ENCODE peak calls at places on chromosomes 4 and X, in eight cellular contexts. T is colonic mucosa, I is dorsolateral prefrontal cortex, Y is transverse colon, V is Calu3, G is left ventricle myocardium inferior, X is neural crest cell, E is pancreas. M is an unnamed sample.
A peak's percentile ranks its signal among the peaks of the same experiment; 100 is the strongest.

GRCh38 chrX:155956649-155957048 is 40.8 kb upstream of the IL9R start:
- DNase-seq in T (no peak), I (no peak), Y (no peak), V (no peak), G (no peak), X (no peak), E (no peak), M (no peak)

GRCh38 chrX:135740683-135741149 is 27.3 kb downstream of the CT45A3 start:
- DNase-seq in T (peak; percentile 23), I (no peak), Y (peak; percentile 26), V (peak; percentile 47), G (no peak), X (peak; percentile 3), E (no peak), M (no peak)

GRCh38 chr4:166386491-166387367 is 513.7 kb downstream of the TLL1 start:
- DNase-seq in T (no peak), I (no peak), Y (no peak), V (no peak), G (no peak), X (no peak), E (no peak), M (no peak)

GRCh38 chrX:22194207-22194606 is 78.5 kb upstream of the CBLL2 start:
- DNase-seq in T (no peak), I (no peak), Y (no peak), V (no peak), G (no peak), X (no peak), E (no peak), M (no peak)

GRCh38 chr4:76188557-76188956 is 25.1 kb downstream of the SCARB2 start:
- DNase-seq in T (no peak), I (no peak), Y (no peak), V (no peak), G (no peak), X (no peak), E (no peak), M (no peak)

GRCh38 chrX:70754169-70754843 is 154.2 kb downstream of the TEX11 start:
- DNase-seq in T (no peak), I (no peak), Y (no peak), V (no peak), G (no peak), X (no peak), E (no peak), M (no peak)

GRCh38 chr4:128718793-128719192 is 90.7 kb upstream of the JADE1 start:
- DNase-seq in T (no peak), I (no peak), Y (no peak), V (no peak), G (no peak), X (no peak), E (no peak), M (no peak)

GRCh38 chrX:6778547-6779231 is 243.8 kb upstream of the VCX3A start:
- DNase-seq in T (no peak), I (no peak), Y (no peak), V (no peak), G (no peak), X (peak; percentile 52), E (peak; percentile 22), M (peak; percentile 2)

GRCh38 chrX:135112096-135112729 is 8.1 kb downstream of the ETDB start:
- DNase-seq in T (peak; percentile 33), I (no peak), Y (no peak), V (peak; percentile 54), G (no peak), X (no peak), E (no peak), M (peak; percentile 25)

GRCh38 chr4:106816501-106816900 is 219.6 kb downstream of the DKK2 start:
- DNase-seq in T (no peak), I (no peak), Y (no peak), V (no peak), G (no peak), X (no peak), E (no peak), M (no peak)

GRCh38 chr4:7158991-7159390 is 33.3 kb upstream of the SORCS2 start:
- DNase-seq in T (peak; percentile 15), I (peak; percentile 15), Y (no peak), V (no peak), G (no peak), X (no peak), E (peak; percentile 12), M (no peak)

GRCh38 chrX:255923-256331 is 25.3 kb upstream of the PLCXD1 start:
- DNase-seq in T (no peak), I (no peak), Y (no peak), V (no peak), G (no peak), X (no peak), E (no peak), M (no peak)

GRCh38 chrX:81120936-81121351 is 80.8 kb downstream of the HMGN5 start:
- DNase-seq in T (peak; percentile 47), I (no peak), Y (peak; percentile 51), V (peak; percentile 52), G (peak; percentile 16), X (peak; percentile 30), E (peak; percentile 33), M (peak; percentile 47)

GRCh38 chr4:184330008-184330400 is 112.3 kb upstream of the ENPP6 start:
- DNase-seq in T (no peak), I (no peak), Y (peak; percentile 57), V (no peak), G (peak; percentile 28), X (no peak), E (no peak), M (no peak)

GRCh38 chr4:39464886-39465501 is 6.1 kb downstream of the LIAS start:
- DNase-seq in T (no peak), I (no peak), Y (no peak), V (no peak), G (no peak), X (no peak), E (no peak), M (no peak)

GRCh38 chr4:69753666-69754065 is 6.8 kb downstream of the SULT1B1 start:
- DNase-seq in T (no peak), I (no peak), Y (no peak), V (no peak), G (no peak), X (no peak), E (no peak), M (no peak)

GRCh38 chrX:18995216-18995615 is 11.3 kb upstream of the PHKA2 start:
- DNase-seq in T (no peak), I (no peak), Y (no peak), V (no peak), G (no peak), X (no peak), E (no peak), M (no peak)

GRCh38 chr4:171639540-171639939 is 173.7 kb upstream of the GALNTL6 start:
- DNase-seq in T (no peak), I (no peak), Y (no peak), V (no peak), G (no peak), X (no peak), E (no peak), M (no peak)

GRCh38 chr4:10694826-10695209 is 10.2 kb upstream of the CLNK start:
- DNase-seq in T (no peak), I (no peak), Y (no peak), V (no peak), G (no peak), X (no peak), E (no peak), M (no peak)

GRCh38 chr4:125836597-125837195 is 521.9 kb downstream of the FAT4 start:
- DNase-seq in T (no peak), I (no peak), Y (no peak), V (no peak), G (no peak), X (no peak), E (no peak), M (no peak)

GRCh38 chr4:182486895-182487294 is 243.7 kb downstream of the TENM3 start:
- DNase-seq in T (no peak), I (no peak), Y (no peak), V (no peak), G (no peak), X (no peak), E (no peak), M (no peak)

GRCh38 chrX:107712231-107713204 is 63.1 kb downstream of the TSC22D3 start:
- DNase-seq in T (no peak), I (no peak), Y (peak; percentile 47), V (no peak), G (no peak), X (no peak), E (no peak), M (no peak)

DNA sequence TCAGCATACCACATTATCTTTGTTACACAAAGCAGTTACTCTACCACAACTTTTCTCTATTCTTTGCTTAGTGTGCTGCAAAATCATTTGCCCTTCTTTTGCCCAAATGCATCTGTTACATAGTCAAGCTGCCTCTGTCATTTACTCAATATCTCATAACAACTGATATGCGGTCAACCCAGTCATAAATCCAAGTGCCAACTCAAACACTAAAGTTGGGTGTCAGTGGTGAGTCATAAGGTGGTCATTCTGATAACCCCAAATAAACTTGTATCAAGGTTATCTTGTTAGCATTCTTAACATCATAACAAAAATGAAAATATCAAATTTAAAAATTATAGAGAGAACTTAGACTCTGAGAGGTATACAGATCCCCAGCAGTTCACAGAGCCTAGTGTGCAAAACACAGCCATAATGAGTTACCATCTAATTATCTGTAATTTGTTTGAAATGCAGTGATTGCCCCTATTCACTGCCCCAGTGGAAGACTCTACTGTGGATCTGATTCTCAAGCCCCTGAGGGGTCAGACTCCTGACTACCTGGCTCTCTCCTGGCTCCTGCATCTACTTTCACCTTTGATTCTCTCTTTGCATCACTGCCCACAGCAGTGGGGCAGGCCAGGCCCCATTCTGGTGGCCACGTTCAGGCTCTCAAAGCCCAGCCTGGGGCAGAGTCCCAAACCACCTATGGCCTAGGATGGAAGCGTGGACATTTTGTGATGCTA is 29.2 kb downstream of the TBC1D9 start:
- DNase-seq in T (peak; percentile 53), I (no peak), Y (no peak), V (peak; percentile 20), G (no peak), X (no peak), E (no peak), M (no peak)
- TF ChIP-seq CTCF in T (no peak), I (no peak), Y (no peak), V (no peak), G (no peak), X (no peak), E (no peak), M (no peak)

DNA sequence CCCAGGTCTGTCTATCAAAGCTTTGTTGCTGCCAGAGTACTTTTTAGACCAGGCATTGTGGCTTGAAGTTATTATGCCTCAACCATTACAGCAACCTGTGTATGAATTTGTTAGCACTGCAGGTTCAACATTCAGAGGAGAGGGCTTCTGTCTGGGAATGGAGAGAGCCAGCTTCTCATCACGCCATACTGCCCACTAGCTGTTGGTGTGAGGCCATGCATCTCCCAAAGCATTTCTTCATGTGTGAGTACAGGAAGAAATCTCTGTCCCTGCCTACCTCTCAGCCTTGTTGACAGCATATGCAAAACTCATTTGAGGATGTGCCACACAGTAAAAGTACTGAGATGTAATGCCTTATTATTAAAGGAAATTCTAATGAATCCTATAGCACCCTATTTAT is 76.9 kb upstream of the PPARGC1A start:
- DNase-seq in T (no peak), I (no peak), Y (no peak), V (no peak), G (no peak), X (no peak), E (no peak), M (no peak)
- TF ChIP-seq CTCF in T (peak; percentile 24), I (no peak), Y (no peak), V (no peak), G (peak; percentile 43), X (peak; percentile 43), E (no peak), M (peak; percentile 14)

GRCh38 chrX:15930585-15930984 is 76.0 kb upstream of the AP1S2 start:
- DNase-seq in T (no peak), I (no peak), Y (no peak), V (no peak), G (no peak), X (no peak), E (no peak), M (no peak)
- TF ChIP-seq CTCF in T (no peak), I (no peak), Y (no peak), V (peak; percentile 10), G (peak; percentile 39), X (peak; percentile 58), E (no peak), M (no peak)

GRCh38 chrX:109826954-109827708 is 94.1 kb upstream of the ACSL4 start:
- DNase-seq in T (no peak), I (no peak), Y (no peak), V (no peak), G (no peak), X (no peak), E (no peak), M (no peak)
- TF ChIP-seq CTCF in T (no peak), I (no peak), Y (no peak), V (no peak), G (no peak), X (no peak), E (no peak), M (no peak)

M was measured in nephron progenitor cell.